ENCODE peak calls at places on chromosomes 5 and 9, in nine cellular contexts. F, X, T, L, D, Y, U, G and Q are unnamed samples.

GRCh38 chr9:70491798-70492736 is 77.6 kb upstream of the KLF9 start:
- DNase-seq in F (no peak), X (no peak), T (no peak), L (no peak), D (no peak), Y (no peak), U (peak), G (no peak), Q (no peak)

GRCh38 chr5:76701298-76701697 is 14.6 kb upstream of the F2R start:
- DNase-seq in F (no peak), X (no peak), T (no peak), L (peak), D (peak), Y (no peak), U (peak), G (no peak), Q (no peak)

GRCh38 chr5:146620031-146620662 is 104.2 kb upstream of the GPR151 start:
- DNase-seq in F (no peak), X (no peak), T (no peak), L (no peak), D (no peak), Y (no peak), U (no peak), G (no peak), Q (no peak)

GRCh38 chr5:170211575-170212334 is 21.0 kb upstream of the C5orf58 start:
- DNase-seq in F (no peak), X (no peak), T (no peak), L (no peak), D (no peak), Y (no peak), U (no peak), G (no peak), Q (no peak)

GRCh38 chr9:79247021-79247420 is 324.7 kb upstream of the TLE4 start:
- DNase-seq in F (no peak), X (no peak), T (no peak), L (no peak), D (no peak), Y (no peak), U (no peak), G (no peak), Q (no peak)

GRCh38 chr9:20353529-20353928 is 268.8 kb downstream of the MLLT3 start:
- DNase-seq in F (no peak), X (no peak), T (no peak), L (no peak), D (no peak), Y (no peak), U (no peak), G (no peak), Q (no peak)

GRCh38 chr9:99039388-99040182 is 65.3 kb upstream of the TGFBR1 start:
- DNase-seq in F (no peak), X (no peak), T (no peak), L (no peak), D (no peak), Y (no peak), U (no peak), G (no peak), Q (no peak)

GRCh38 chr9:127395491-127396252 is 1.3 kb upstream of the SLC2A8 start:
- DNase-seq in F (no peak), X (no peak), T (no peak), L (no peak), D (no peak), Y (no peak), U (no peak), G (no peak), Q (no peak)

GRCh38 chr5:160274483-160274931 is 37.9 kb downstream of the CCNJL start:
- DNase-seq in F (no peak), X (no peak), T (no peak), L (no peak), D (no peak), Y (no peak), U (no peak), G (no peak), Q (no peak)

GRCh38 chr5:160280384-160281090 is 31.8 kb downstream of the CCNJL start:
- DNase-seq in F (no peak), X (peak), T (no peak), L (no peak), D (no peak), Y (no peak), U (no peak), G (no peak), Q (no peak)

GRCh38 chr5:160272889-160273288 is 39.5 kb downstream of the CCNJL start:
- DNase-seq in F (no peak), X (no peak), T (no peak), L (no peak), D (no peak), Y (no peak), U (no peak), G (no peak), Q (no peak)

GRCh38 chr5:160281275-160281674 is 31.1 kb downstream of the CCNJL start:
- DNase-seq in F (no peak), X (no peak), T (no peak), L (no peak), D (no peak), Y (no peak), U (no peak), G (no peak), Q (no peak)

GRCh38 chr5:160278356-160278755 is 34.0 kb downstream of the CCNJL start:
- DNase-seq in F (no peak), X (no peak), T (no peak), L (no peak), D (no peak), Y (no peak), U (no peak), G (no peak), Q (no peak)
- TF ChIP-seq CTCF in F (no peak), X (no peak), T (no peak), L (no peak), D (no peak), Y (no peak), U (no peak), G (no peak), Q (no peak)

DNA sequence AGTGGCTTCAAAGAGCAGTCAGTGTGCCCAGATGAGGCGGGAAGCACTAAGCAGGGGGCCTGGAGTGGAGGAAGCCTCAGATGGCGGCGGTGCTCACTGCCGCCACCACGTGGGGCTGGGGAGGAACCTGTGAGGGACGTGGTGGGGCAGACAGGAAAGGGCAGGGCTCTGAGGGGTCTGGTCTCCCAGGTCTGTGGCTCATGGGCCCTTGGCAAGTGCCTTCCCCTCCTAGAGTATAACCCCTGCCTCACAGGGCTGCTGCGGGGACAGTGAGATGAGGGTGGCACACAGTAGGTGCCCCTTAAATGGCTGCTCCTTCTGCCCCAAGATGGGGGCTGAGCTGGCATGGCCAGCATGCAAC is 26.6 kb downstream of the NR5A1 start:
- DNase-seq in F (no peak), X (no peak), T (peak), L (no peak), D (peak), Y (no peak), U (peak), G (no peak), Q (no peak)
- TF ChIP-seq CTCF in F (no peak), X (no peak), T (peak), L (peak), D (peak), Y (peak), U (peak), G (no peak), Q (peak)

GRCh38 chr5:90709323-90710148 is 150.9 kb downstream of the ADGRV1 start:
- DNase-seq in F (peak), X (no peak), T (no peak), L (peak), D (peak), Y (no peak), U (peak), G (peak), Q (no peak)
- TF ChIP-seq CTCF in F (peak), X (peak), T (peak), L (peak), D (peak), Y (peak), U (peak), G (no peak), Q (peak)

GRCh38 chr5:112529525-112529924 is 110.4 kb upstream of the EPB41L4A start:
- DNase-seq in F (no peak), X (no peak), T (no peak), L (no peak), D (no peak), Y (no peak), U (peak), G (no peak), Q (no peak)
- TF ChIP-seq CTCF in F (peak), X (no peak), T (peak), L (peak), D (no peak), Y (no peak), U (no peak), G (no peak), Q (peak)

GRCh38 chr5:140877262-140877581 is 2.1 kb downstream of the PCDHA12 start:
- DNase-seq in F (no peak), X (peak), T (no peak), L (no peak), D (no peak), Y (no peak), U (no peak), G (no peak), Q (no peak)

GRCh38 chr5:140883927-140884697 is 2.2 kb downstream of the PCDHA13 start:
- DNase-seq in F (no peak), X (no peak), T (peak), L (no peak), D (no peak), Y (no peak), U (no peak), G (peak), Q (no peak)

GRCh38 chr5:140883373-140883772 is 1.4 kb downstream of the PCDHA13 start:
- DNase-seq in F (no peak), X (no peak), T (no peak), L (no peak), D (no peak), Y (no peak), U (no peak), G (peak), Q (no peak)

GRCh38 chr5:140881889-140882590 is at the start of gene PCDHA13:
- DNase-seq in F (no peak), X (peak), T (no peak), L (no peak), D (no peak), Y (no peak), U (no peak), G (peak), Q (no peak)

GRCh38 chr5:140882591-140882899 is 621 bp downstream of the PCDHA13 start:
- DNase-seq in F (peak), X (no peak), T (no peak), L (no peak), D (no peak), Y (no peak), U (no peak), G (peak), Q (no peak)
- TF ChIP-seq CTCF in F (peak), X (no peak), T (no peak), L (no peak), D (no peak), Y (no peak), U (no peak), G (peak), Q (no peak)

DNA sequence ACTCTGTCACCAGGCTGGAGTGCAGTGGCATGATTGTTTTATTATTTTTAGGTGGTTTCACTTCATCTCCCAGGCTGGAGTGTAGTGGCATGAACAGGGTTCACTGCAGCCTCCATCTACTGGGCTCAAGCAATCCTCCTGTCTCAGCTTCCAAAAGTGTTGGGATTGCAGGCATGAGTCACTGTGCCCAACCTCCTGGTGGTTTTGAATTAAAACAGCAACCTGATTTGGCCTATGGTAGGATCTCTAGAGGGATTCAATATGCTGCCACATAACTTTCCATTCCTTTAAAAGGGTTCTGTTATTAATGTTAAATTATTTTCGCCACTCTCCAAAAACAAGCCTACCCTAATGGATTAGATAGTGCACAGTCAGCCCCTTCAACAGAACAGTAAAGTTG is 9.9 kb upstream of the HSPA4 start:
- DNase-seq in F (no peak), X (no peak), T (no peak), L (no peak), D (peak), Y (no peak), U (peak), G (no peak), Q (no peak)
- TF ChIP-seq CTCF in F (no peak), X (no peak), T (no peak), L (no peak), D (no peak), Y (no peak), U (peak), G (no peak), Q (no peak)

DNA sequence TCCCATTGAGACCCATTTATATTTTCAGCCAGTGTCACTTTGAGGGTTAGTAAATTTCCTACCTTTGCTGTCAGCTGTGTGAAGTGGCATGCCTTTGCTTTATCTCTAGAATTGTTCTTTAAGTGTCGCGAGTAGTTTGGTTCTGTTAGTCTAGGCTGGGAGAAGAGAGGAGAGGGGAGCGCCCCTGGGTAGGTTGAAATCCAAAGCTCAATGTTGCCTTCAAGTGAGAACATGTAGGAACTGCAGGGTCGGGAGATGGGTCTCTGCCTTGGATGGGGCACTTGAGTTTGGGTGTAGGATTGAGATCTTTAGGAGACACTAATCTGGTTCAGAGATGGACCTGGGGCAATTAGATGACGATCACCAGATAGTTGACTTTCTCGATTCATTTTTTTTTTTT is 46.3 kb downstream of the STC2 start:
- DNase-seq in F (no peak), X (no peak), T (no peak), L (no peak), D (no peak), Y (no peak), U (peak), G (no peak), Q (no peak)
- TF ChIP-seq CTCF in F (no peak), X (no peak), T (peak), L (peak), D (peak), Y (peak), U (peak), G (no peak), Q (peak)

DNA sequence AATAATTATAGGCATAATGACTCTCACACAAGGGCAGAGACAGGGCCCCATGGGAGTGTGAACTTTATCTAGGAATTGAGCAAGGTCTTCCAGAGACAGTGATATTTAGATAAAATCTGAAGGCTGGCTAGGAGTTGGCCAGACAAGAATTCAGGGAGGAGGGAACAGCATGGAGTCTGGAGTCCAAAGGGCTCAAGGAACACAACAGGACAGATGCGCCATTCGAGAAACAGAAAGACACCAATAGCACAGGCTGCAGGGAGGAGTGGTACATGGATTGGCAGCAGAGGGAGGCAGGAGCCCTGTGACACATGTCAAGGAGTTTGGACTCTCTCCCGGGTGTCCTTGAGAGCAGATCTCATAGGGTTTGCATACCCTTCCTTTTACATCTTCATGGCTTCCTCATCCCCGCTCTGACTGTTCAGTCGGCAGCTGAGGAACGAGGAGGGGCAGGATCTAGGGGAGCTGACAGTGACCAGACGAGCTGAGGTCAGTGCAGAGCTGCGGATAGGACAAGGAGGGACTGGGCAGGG is 64.0 kb upstream of the XPA start:
- DNase-seq in F (peak), X (no peak), T (no peak), L (no peak), D (no peak), Y (no peak), U (no peak), G (no peak), Q (no peak)
- TF ChIP-seq CTCF in F (no peak), X (no peak), T (no peak), L (no peak), D (no peak), Y (no peak), U (no peak), G (no peak), Q (no peak)

DNA sequence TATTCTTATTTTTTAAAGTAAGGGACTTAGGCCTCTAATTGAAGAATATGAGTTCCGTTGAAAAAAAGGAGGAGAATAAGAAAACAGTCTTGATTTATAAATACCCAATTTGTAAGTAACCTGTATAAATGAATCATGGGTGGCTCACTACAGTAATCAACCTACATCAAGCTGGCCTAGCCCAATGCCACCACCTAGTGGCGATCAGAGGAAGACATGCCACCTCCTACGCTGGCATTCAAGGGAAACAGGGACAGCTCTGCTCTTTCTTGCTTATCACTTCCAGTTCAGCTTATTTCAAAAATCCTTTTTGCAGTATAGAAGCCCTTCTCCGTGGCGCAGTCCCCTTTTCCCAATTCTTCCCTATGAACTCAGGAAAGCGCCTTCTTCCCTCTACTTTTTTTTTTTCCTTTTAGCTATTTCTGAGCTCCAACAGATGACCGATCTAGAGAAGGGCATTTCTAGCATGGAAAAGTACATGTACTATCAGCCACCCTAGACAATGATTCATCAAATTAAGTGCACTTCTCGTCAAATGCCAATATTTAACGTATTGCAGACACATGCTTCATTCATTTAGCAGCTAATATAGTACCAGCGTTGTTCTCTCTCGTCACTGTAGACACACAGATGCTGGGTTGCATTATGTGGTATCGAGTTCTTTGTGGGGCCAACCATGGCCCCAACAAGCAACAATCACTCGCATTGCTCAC is 28.3 kb downstream of the PTPN3 start:
- DNase-seq in F (peak), X (no peak), T (no peak), L (peak), D (peak), Y (peak), U (peak), G (peak), Q (peak)
- TF ChIP-seq CTCF in F (peak), X (peak), T (peak), L (peak), D (peak), Y (peak), U (peak), G (no peak), Q (peak)